ENCODE peak calls at places on chromosomes 4 and X, in six cellular contexts. One of them, this sample, is unnamed.

GRCh38 chrX:13732246-13733067 is 2.0 kb downstream of the TRAPPC2 start:
- DNase-seq in activated naive CD4-positive, alpha-beta T cell: no peak
- DNase-seq in cardiac muscle cell: no peak
- DNase-seq in heart right ventricle: no peak
- DNase-seq in pancreas: no peak
- DNase-seq in lung: no peak
- DNase-seq in this sample: no peak

GRCh38 chr4:80173387-80173786 is 23.9 kb upstream of the PRDM8 start:
- DNase-seq in pancreas: no peak
- DNase-seq in cardiac muscle cell: no peak
- DNase-seq in heart right ventricle: no peak
- DNase-seq in lung: no peak
- DNase-seq in activated naive CD4-positive, alpha-beta T cell: peak
- DNase-seq in this sample: peak

GRCh38 chr4:687048-687974 is 1.6 kb downstream of the SLC49A3 start:
- DNase-seq in cardiac muscle cell: no peak
- DNase-seq in lung: peak
- DNase-seq in heart right ventricle: peak
- DNase-seq in pancreas: peak
- DNase-seq in activated naive CD4-positive, alpha-beta T cell: no peak
- DNase-seq in this sample: peak

GRCh38 chr4:15653430-15653829 is 1.7 kb downstream of the FBXL5 start:
- DNase-seq in heart right ventricle: no peak
- DNase-seq in pancreas: no peak
- DNase-seq in cardiac muscle cell: no peak
- DNase-seq in activated naive CD4-positive, alpha-beta T cell: no peak
- DNase-seq in lung: no peak
- DNase-seq in this sample: no peak

GRCh38 chr4:119525771-119526712 is 102.6 kb downstream of the PDE5A start:
- DNase-seq in cardiac muscle cell: peak
- DNase-seq in heart right ventricle: no peak
- DNase-seq in activated naive CD4-positive, alpha-beta T cell: no peak
- DNase-seq in lung: no peak
- DNase-seq in pancreas: no peak
- DNase-seq in this sample: no peak

GRCh38 chr4:57061395-57061794 is 48.8 kb downstream of the IGFBP7 start:
- DNase-seq in lung: no peak
- DNase-seq in activated naive CD4-positive, alpha-beta T cell: no peak
- DNase-seq in heart right ventricle: no peak
- DNase-seq in pancreas: no peak
- DNase-seq in cardiac muscle cell: no peak
- DNase-seq in this sample: no peak

GRCh38 chrX:150035531-150035930 is 97.2 kb upstream of the EOLA2 start:
- DNase-seq in activated naive CD4-positive, alpha-beta T cell: no peak
- DNase-seq in lung: no peak
- DNase-seq in cardiac muscle cell: no peak
- DNase-seq in pancreas: no peak
- DNase-seq in heart right ventricle: no peak
- DNase-seq in this sample: no peak

GRCh38 chrX:104195489-104196084 is 29.3 kb downstream of the FAM199X start:
- DNase-seq in activated naive CD4-positive, alpha-beta T cell: no peak
- DNase-seq in pancreas: peak
- DNase-seq in lung: no peak
- DNase-seq in heart right ventricle: no peak
- DNase-seq in cardiac muscle cell: peak
- DNase-seq in this sample: no peak

GRCh38 chr4:24915121-24915922 is 2.5 kb upstream of the CCDC149 start:
- DNase-seq in pancreas: no peak
- DNase-seq in heart right ventricle: no peak
- DNase-seq in cardiac muscle cell: peak
- DNase-seq in lung: no peak
- DNase-seq in activated naive CD4-positive, alpha-beta T cell: no peak
- DNase-seq in this sample: no peak

GRCh38 chr4:168662297-168662985 is 165.6 kb downstream of the PALLD start:
- DNase-seq in lung: no peak
- DNase-seq in pancreas: no peak
- DNase-seq in heart right ventricle: no peak
- DNase-seq in activated naive CD4-positive, alpha-beta T cell: no peak
- DNase-seq in cardiac muscle cell: no peak
- DNase-seq in this sample: no peak

GRCh38 chr4:90227177-90227576 is 100.0 kb downstream of the CCSER1 start:
- DNase-seq in lung: no peak
- DNase-seq in cardiac muscle cell: no peak
- DNase-seq in heart right ventricle: no peak
- DNase-seq in activated naive CD4-positive, alpha-beta T cell: no peak
- DNase-seq in pancreas: no peak
- DNase-seq in this sample: no peak

GRCh38 chrX:102883491-102883890 is 53.6 kb upstream of the RAB40AL start:
- DNase-seq in lung: no peak
- DNase-seq in activated naive CD4-positive, alpha-beta T cell: no peak
- DNase-seq in heart right ventricle: no peak
- DNase-seq in pancreas: no peak
- DNase-seq in cardiac muscle cell: no peak
- DNase-seq in this sample: no peak

GRCh38 chr4:22019676-22020075 is 71.1 kb upstream of the KCNIP4 start:
- DNase-seq in activated naive CD4-positive, alpha-beta T cell: no peak
- DNase-seq in cardiac muscle cell: no peak
- DNase-seq in pancreas: no peak
- DNase-seq in lung: no peak
- DNase-seq in heart right ventricle: no peak
- DNase-seq in this sample: no peak

GRCh38 chr4:83503974-83504373 is 19.1 kb upstream of the ABRAXAS1 start:
- DNase-seq in heart right ventricle: no peak
- DNase-seq in pancreas: no peak
- DNase-seq in cardiac muscle cell: no peak
- DNase-seq in activated naive CD4-positive, alpha-beta T cell: peak
- DNase-seq in lung: no peak
- DNase-seq in this sample: no peak

GRCh38 chrX:15947648-15948317 is 93.2 kb upstream of the AP1S2 start:
- DNase-seq in activated naive CD4-positive, alpha-beta T cell: no peak
- DNase-seq in cardiac muscle cell: no peak
- DNase-seq in pancreas: no peak
- DNase-seq in lung: no peak
- DNase-seq in heart right ventricle: no peak
- DNase-seq in this sample: peak

GRCh38 chrX:136065044-136065671 is 79.9 kb downstream of the SLC9A6 start:
- DNase-seq in pancreas: no peak
- DNase-seq in cardiac muscle cell: peak
- DNase-seq in heart right ventricle: peak
- DNase-seq in activated naive CD4-positive, alpha-beta T cell: peak
- DNase-seq in lung: peak
- DNase-seq in this sample: no peak

GRCh38 chrX:133468081-133468480 is 52.8 kb upstream of the GPC4 start:
- DNase-seq in heart right ventricle: no peak
- DNase-seq in lung: no peak
- DNase-seq in pancreas: peak
- DNase-seq in cardiac muscle cell: no peak
- DNase-seq in activated naive CD4-positive, alpha-beta T cell: no peak
- DNase-seq in this sample: no peak

GRCh38 chr4:1008840-1009646 is 2.4 kb upstream of the FGFRL1 start:
- DNase-seq in activated naive CD4-positive, alpha-beta T cell: peak
- DNase-seq in cardiac muscle cell: no peak
- DNase-seq in lung: peak
- DNase-seq in heart right ventricle: peak
- DNase-seq in pancreas: peak
- DNase-seq in this sample: no peak

GRCh38 chrX:37905436-37906147 is 58.2 kb upstream of the DYNLT3 start:
- DNase-seq in activated naive CD4-positive, alpha-beta T cell: no peak
- DNase-seq in pancreas: peak
- DNase-seq in heart right ventricle: no peak
- DNase-seq in cardiac muscle cell: peak
- DNase-seq in lung: no peak
- DNase-seq in this sample: no peak

GRCh38 chr4:26361287-26361686 is 40.5 kb downstream of the RBPJ start:
- DNase-seq in heart right ventricle: no peak
- DNase-seq in lung: no peak
- DNase-seq in pancreas: no peak
- DNase-seq in activated naive CD4-positive, alpha-beta T cell: no peak
- DNase-seq in cardiac muscle cell: no peak
- DNase-seq in this sample: no peak

GRCh38 chrX:77505227-77505626 is 58.0 kb downstream of the FGF16 start:
- DNase-seq in cardiac muscle cell: no peak
- DNase-seq in pancreas: no peak
- DNase-seq in lung: no peak
- DNase-seq in heart right ventricle: no peak
- DNase-seq in activated naive CD4-positive, alpha-beta T cell: no peak
- DNase-seq in this sample: no peak

GRCh38 chr4:1193206-1194027 is 21.0 kb upstream of the SPON2 start:
- DNase-seq in lung: no peak
- DNase-seq in activated naive CD4-positive, alpha-beta T cell: no peak
- DNase-seq in cardiac muscle cell: no peak
- DNase-seq in heart right ventricle: peak
- DNase-seq in pancreas: no peak
- DNase-seq in this sample: no peak

GRCh38 chr4:65202473-65203264 is 467.6 kb downstream of the EPHA5 start:
- DNase-seq in lung: no peak
- DNase-seq in pancreas: no peak
- DNase-seq in heart right ventricle: no peak
- DNase-seq in activated naive CD4-positive, alpha-beta T cell: no peak
- DNase-seq in cardiac muscle cell: no peak
- DNase-seq in this sample: no peak

GRCh38 chrX:78708171-78708570 is 39.3 kb upstream of the LPAR4 start:
- DNase-seq in heart right ventricle: no peak
- DNase-seq in pancreas: no peak
- DNase-seq in activated naive CD4-positive, alpha-beta T cell: no peak
- DNase-seq in lung: no peak
- DNase-seq in cardiac muscle cell: peak
- DNase-seq in this sample: no peak